ENCODE peak calls at places on chromosomes 5 and 9, in four cellular contexts. C is sigmoid colon, Z is NCI-H345, U is omental fat pad. K is an unnamed sample.

GRCh38 chr5:125112196-125112595 is 365.8 kb upstream of the ZNF608 start:
- DNase-seq in C (no peak), Z (no peak), U (no peak), K (no peak)

GRCh38 chr9:89815061-89815902 is 210.5 kb downstream of the GADD45G start:
- DNase-seq in C (no peak), Z (no peak), U (no peak), K (no peak)

GRCh38 chr9:127494304-127494702 is 43.0 kb downstream of the LRSAM1 start:
- DNase-seq in C (no peak), Z (no peak), U (no peak), K (no peak)

GRCh38 chr9:20552874-20553624 is 69.2 kb downstream of the MLLT3 start:
- DNase-seq in C (no peak), Z (no peak), U (no peak), K (no peak)

GRCh38 chr5:19352120-19352519 is 635.9 kb downstream of the CDH18 start:
- DNase-seq in C (no peak), Z (no peak), U (no peak), K (no peak)

GRCh38 chr5:142749321-142749720 is 20.9 kb upstream of the ARHGAP26 start:
- DNase-seq in C (no peak), Z (no peak), U (no peak), K (no peak)

GRCh38 chr5:134041570-134042411 is 37.0 kb upstream of the VDAC1 start:
- DNase-seq in C (no peak), Z (no peak), U (no peak), K (no peak)

GRCh38 chr5:96651948-96652753 is 10.0 kb upstream of the CAST start:
- DNase-seq in C (no peak), Z (no peak), U (no peak), K (no peak)

GRCh38 chr9:124371183-124371582 is 44.1 kb downstream of the PSMB7 start:
- DNase-seq in C (no peak), Z (no peak), U (no peak), K (no peak)

GRCh38 chr5:138369706-138370105 is 17.2 kb downstream of the KDM3B start:
- DNase-seq in C (no peak), Z (no peak), U (no peak), K (peak; percentile 95)

GRCh38 chr5:10797246-10797645 is 36.2 kb upstream of the DAP start:
- DNase-seq in C (no peak), Z (no peak), U (no peak), K (peak; percentile 95)

GRCh38 chr9:114893622-114894021 is 36.8 kb downstream of the TNFSF8 start:
- DNase-seq in C (no peak), Z (no peak), U (no peak), K (no peak)

GRCh38 chr9:91221332-91221731 is 140.4 kb downstream of the AUH start:
- DNase-seq in C (no peak), Z (no peak), U (no peak), K (no peak)

GRCh38 chr5:80781356-80781755 is 126.6 kb upstream of the DHFR start:
- DNase-seq in C (no peak), Z (no peak), U (no peak), K (no peak)

GRCh38 chr9:97997330-97998276 is 14.5 kb downstream of the ANP32B start:
- DNase-seq in C (no peak), Z (no peak), U (no peak), K (no peak)

GRCh38 chr9:124659099-124659659 is 111.9 kb downstream of the NR6A1 start:
- DNase-seq in C (peak; percentile 83), Z (no peak), U (peak; percentile 38), K (peak; percentile 29)

GRCh38 chr9:35518212-35518917 is 28.5 kb downstream of the RUSC2 start:
- DNase-seq in C (no peak), Z (no peak), U (no peak), K (no peak)

GRCh38 chr5:149646564-149646963 is 65.3 kb downstream of the ARHGEF37 start:
- DNase-seq in C (no peak), Z (peak; percentile 91), U (no peak), K (no peak)

GRCh38 chr5:43305948-43306563 is 7.2 kb downstream of the HMGCS1 start:
- DNase-seq in C (no peak), Z (peak; percentile 36), U (no peak), K (peak; percentile 48)

GRCh38 chr5:38135486-38136031 is 122.8 kb upstream of the EGFLAM start:
- DNase-seq in C (no peak), Z (no peak), U (no peak), K (no peak)

GRCh38 chr9:89654025-89654662 is 49.3 kb downstream of the GADD45G start:
- DNase-seq in C (peak; percentile 70), Z (no peak), U (no peak), K (no peak)

GRCh38 chr5:94775088-94775487 is 156.6 kb downstream of the SLF1 start:
- DNase-seq in C (no peak), Z (no peak), U (no peak), K (no peak)

GRCh38 chr5:136090319-136090718 is 42.3 kb upstream of the SMAD5 start:
- DNase-seq in C (no peak), Z (no peak), U (no peak), K (no peak)

GRCh38 chr5:68659876-68660275 is 433.9 kb upstream of the SLC30A5 start:
- DNase-seq in C (no peak), Z (no peak), U (no peak), K (no peak)

GRCh38 chr9:125043631-125044030 is 99.7 kb downstream of the SCAI start:
- DNase-seq in C (no peak), Z (no peak), U (no peak), K (no peak)